ENCODE peak calls at places on chromosomes 16 and 17, in six cellular contexts. One of them, this sample, is unnamed.
A peak's percentile ranks its signal among the peaks of the same experiment; 100 is the strongest.

GRCh38 chr17:66407864-66408263 is 105.5 kb downstream of the PRKCA start:
- DNase-seq in heart right ventricle: no peak
- DNase-seq in NCI-H187: no peak
- DNase-seq in aorta: no peak
- DNase-seq in stimulated activated CD8-positive, alpha-beta memory T cell treated with anti-CD3 and anti-CD28 coated beads, Interleukin-12 subunit alpha, Interleukin-12 subunit beta, amount 100 ng/mL, for 4 hours: no peak
- DNase-seq in RCC 7860: no peak
- DNase-seq in this sample: no peak

GRCh38 chr17:49343273-49343672 is 18.8 kb downstream of the ZNF652 start:
- DNase-seq in heart right ventricle: no peak
- DNase-seq in NCI-H187: no peak
- DNase-seq in aorta: no peak
- DNase-seq in stimulated activated CD8-positive, alpha-beta memory T cell treated with anti-CD3 and anti-CD28 coated beads, Interleukin-12 subunit alpha, Interleukin-12 subunit beta, amount 100 ng/mL, for 4 hours: no peak
- DNase-seq in RCC 7860: no peak
- DNase-seq in this sample: no peak

GRCh38 chr16:67213197-67214019 is 13.5 kb upstream of the TMEM208 start:
- DNase-seq in heart right ventricle: no peak
- DNase-seq in NCI-H187: no peak
- DNase-seq in aorta: no peak
- DNase-seq in stimulated activated CD8-positive, alpha-beta memory T cell treated with anti-CD3 and anti-CD28 coated beads, Interleukin-12 subunit alpha, Interleukin-12 subunit beta, amount 100 ng/mL, for 4 hours: no peak
- DNase-seq in RCC 7860: no peak
- DNase-seq in this sample: peak; percentile 24

GRCh38 chr17:48528153-48528912 is 2.5 kb downstream of the HOXB1 start:
- DNase-seq in heart right ventricle: no peak
- DNase-seq in NCI-H187: no peak
- DNase-seq in aorta: no peak
- DNase-seq in stimulated activated CD8-positive, alpha-beta memory T cell treated with anti-CD3 and anti-CD28 coated beads, Interleukin-12 subunit alpha, Interleukin-12 subunit beta, amount 100 ng/mL, for 4 hours: no peak
- DNase-seq in RCC 7860: no peak
- DNase-seq in this sample: no peak

GRCh38 chr16:67111951-67112444 is 2.3 kb downstream of the PHAF1 start:
- DNase-seq in heart right ventricle: no peak
- DNase-seq in NCI-H187: no peak
- DNase-seq in aorta: no peak
- DNase-seq in stimulated activated CD8-positive, alpha-beta memory T cell treated with anti-CD3 and anti-CD28 coated beads, Interleukin-12 subunit alpha, Interleukin-12 subunit beta, amount 100 ng/mL, for 4 hours: no peak
- DNase-seq in RCC 7860: no peak
- DNase-seq in this sample: no peak

GRCh38 chr17:77465358-77466041 is 324.7 kb downstream of the SEC14L1 start:
- DNase-seq in heart right ventricle: peak; percentile 36
- DNase-seq in NCI-H187: no peak
- DNase-seq in aorta: peak; percentile 87
- DNase-seq in stimulated activated CD8-positive, alpha-beta memory T cell treated with anti-CD3 and anti-CD28 coated beads, Interleukin-12 subunit alpha, Interleukin-12 subunit beta, amount 100 ng/mL, for 4 hours: peak; percentile 67
- DNase-seq in RCC 7860: no peak
- DNase-seq in this sample: peak; percentile 89

GRCh38 chr17:34598161-34598776 is 18.9 kb downstream of the TMEM132E start:
- DNase-seq in heart right ventricle: no peak
- DNase-seq in NCI-H187: no peak
- DNase-seq in aorta: no peak
- DNase-seq in stimulated activated CD8-positive, alpha-beta memory T cell treated with anti-CD3 and anti-CD28 coated beads, Interleukin-12 subunit alpha, Interleukin-12 subunit beta, amount 100 ng/mL, for 4 hours: no peak
- DNase-seq in RCC 7860: no peak
- DNase-seq in this sample: no peak

GRCh38 chr16:1792836-1793577 is 498 bp downstream of the IGFALS start:
- DNase-seq in heart right ventricle: no peak
- DNase-seq in NCI-H187: no peak
- DNase-seq in aorta: peak; percentile 45
- DNase-seq in stimulated activated CD8-positive, alpha-beta memory T cell treated with anti-CD3 and anti-CD28 coated beads, Interleukin-12 subunit alpha, Interleukin-12 subunit beta, amount 100 ng/mL, for 4 hours: no peak
- DNase-seq in RCC 7860: no peak
- DNase-seq in this sample: peak; percentile 69

GRCh38 chr16:82660078-82660645 is 33.4 kb downstream of the CDH13 start:
- DNase-seq in heart right ventricle: no peak
- DNase-seq in NCI-H187: no peak
- DNase-seq in aorta: no peak
- DNase-seq in stimulated activated CD8-positive, alpha-beta memory T cell treated with anti-CD3 and anti-CD28 coated beads, Interleukin-12 subunit alpha, Interleukin-12 subunit beta, amount 100 ng/mL, for 4 hours: peak; percentile 1
- DNase-seq in RCC 7860: no peak
- DNase-seq in this sample: no peak

GRCh38 chr17:39643271-39643670 is 6.3 kb downstream of the STARD3 start:
- DNase-seq in heart right ventricle: no peak
- DNase-seq in NCI-H187: no peak
- DNase-seq in aorta: no peak
- DNase-seq in stimulated activated CD8-positive, alpha-beta memory T cell treated with anti-CD3 and anti-CD28 coated beads, Interleukin-12 subunit alpha, Interleukin-12 subunit beta, amount 100 ng/mL, for 4 hours: no peak
- DNase-seq in RCC 7860: peak; percentile 55
- DNase-seq in this sample: no peak

GRCh38 chr17:78137392-78138203 is 7.0 kb downstream of the TMC8 start:
- DNase-seq in heart right ventricle: no peak
- DNase-seq in NCI-H187: no peak
- DNase-seq in aorta: no peak
- DNase-seq in stimulated activated CD8-positive, alpha-beta memory T cell treated with anti-CD3 and anti-CD28 coated beads, Interleukin-12 subunit alpha, Interleukin-12 subunit beta, amount 100 ng/mL, for 4 hours: no peak
- DNase-seq in RCC 7860: no peak
- DNase-seq in this sample: peak; percentile 85

GRCh38 chr17:309361-309888 is 43.2 kb downstream of the RPH3AL start:
- DNase-seq in heart right ventricle: no peak
- DNase-seq in NCI-H187: no peak
- DNase-seq in aorta: peak; percentile 37
- DNase-seq in stimulated activated CD8-positive, alpha-beta memory T cell treated with anti-CD3 and anti-CD28 coated beads, Interleukin-12 subunit alpha, Interleukin-12 subunit beta, amount 100 ng/mL, for 4 hours: no peak
- DNase-seq in RCC 7860: no peak
- DNase-seq in this sample: no peak

GRCh38 chr17:45255358-45255757 is 6.5 kb downstream of the SPATA32 start:
- DNase-seq in heart right ventricle: no peak
- DNase-seq in NCI-H187: no peak
- DNase-seq in aorta: no peak
- DNase-seq in stimulated activated CD8-positive, alpha-beta memory T cell treated with anti-CD3 and anti-CD28 coated beads, Interleukin-12 subunit alpha, Interleukin-12 subunit beta, amount 100 ng/mL, for 4 hours: no peak
- DNase-seq in RCC 7860: no peak
- DNase-seq in this sample: no peak

GRCh38 chr17:28726396-28726911 is 421 bp upstream of the TLCD1 start:
- DNase-seq in heart right ventricle: no peak
- DNase-seq in NCI-H187: peak; percentile 61
- DNase-seq in aorta: peak; percentile 83
- DNase-seq in stimulated activated CD8-positive, alpha-beta memory T cell treated with anti-CD3 and anti-CD28 coated beads, Interleukin-12 subunit alpha, Interleukin-12 subunit beta, amount 100 ng/mL, for 4 hours: peak; percentile 53
- DNase-seq in RCC 7860: no peak
- DNase-seq in this sample: peak; percentile 91

GRCh38 chr16:57536306-57537193 is at the start of gene CCDC102A:
- DNase-seq in heart right ventricle: no peak
- DNase-seq in NCI-H187: no peak
- DNase-seq in aorta: peak; percentile 65
- DNase-seq in stimulated activated CD8-positive, alpha-beta memory T cell treated with anti-CD3 and anti-CD28 coated beads, Interleukin-12 subunit alpha, Interleukin-12 subunit beta, amount 100 ng/mL, for 4 hours: no peak
- DNase-seq in RCC 7860: no peak
- DNase-seq in this sample: no peak

GRCh38 chr17:17313350-17313991 is 10.3 kb downstream of the NT5M start:
- DNase-seq in heart right ventricle: peak; percentile 39
- DNase-seq in NCI-H187: no peak
- DNase-seq in aorta: no peak
- DNase-seq in stimulated activated CD8-positive, alpha-beta memory T cell treated with anti-CD3 and anti-CD28 coated beads, Interleukin-12 subunit alpha, Interleukin-12 subunit beta, amount 100 ng/mL, for 4 hours: peak; percentile 49
- DNase-seq in RCC 7860: no peak
- DNase-seq in this sample: peak; percentile 65

GRCh38 chr17:68328676-68329075 is 37.4 kb downstream of the ARSG start:
- DNase-seq in heart right ventricle: no peak
- DNase-seq in NCI-H187: no peak
- DNase-seq in aorta: no peak
- DNase-seq in stimulated activated CD8-positive, alpha-beta memory T cell treated with anti-CD3 and anti-CD28 coated beads, Interleukin-12 subunit alpha, Interleukin-12 subunit beta, amount 100 ng/mL, for 4 hours: no peak
- DNase-seq in RCC 7860: no peak
- DNase-seq in this sample: no peak

GRCh38 chr17:77281024-77281903 is 140.5 kb downstream of the SEC14L1 start:
- DNase-seq in heart right ventricle: peak; percentile 39
- DNase-seq in NCI-H187: peak; percentile 40
- DNase-seq in aorta: no peak
- DNase-seq in stimulated activated CD8-positive, alpha-beta memory T cell treated with anti-CD3 and anti-CD28 coated beads, Interleukin-12 subunit alpha, Interleukin-12 subunit beta, amount 100 ng/mL, for 4 hours: peak; percentile 43
- DNase-seq in RCC 7860: peak; percentile 57
- DNase-seq in this sample: peak; percentile 57